ENCODE peak calls at places on chromosomes 16 and 17, in six cellular contexts. L is fibroblast of lung, E is NT2/D1, C is sigmoid colon, H is mesenchymal stem cell, W is cardiac muscle cell. V is an unnamed sample.
A peak's percentile ranks its signal among the peaks of the same experiment; 100 is the strongest.

GRCh38 chr17:33140413-33141099 is 148.9 kb downstream of the SPACA3 start:
- DNase-seq in L (peak; percentile 8), E (no peak), C (no peak), H (no peak), W (no peak), V (peak; percentile 17)

GRCh38 chr17:51860934-51861561 is 297.5 kb downstream of the CA10 start:
- DNase-seq in L (no peak), E (peak; percentile 44), C (no peak), H (no peak), W (peak; percentile 76), V (no peak)

GRCh38 chr16:30876867-30877266 is 17.0 kb downstream of the BCL7C start:
- DNase-seq in L (no peak), E (no peak), C (peak; percentile 35), H (peak; percentile 26), W (no peak), V (no peak)

GRCh38 chr17:50558091-50558490 is 2.4 kb upstream of the CACNA1G start:
- DNase-seq in L (no peak), E (no peak), C (no peak), H (no peak), W (no peak), V (no peak)

GRCh38 chr16:46789499-46790414 is 41.2 kb downstream of the C16orf87 start:
- DNase-seq in L (peak; percentile 64), E (no peak), C (peak; percentile 82), H (peak; percentile 62), W (peak; percentile 41), V (peak; percentile 91)

GRCh38 chr17:76179496-76180467 is 38.7 kb upstream of the FOXJ1 start:
- DNase-seq in L (no peak), E (no peak), C (no peak), H (peak; percentile 37), W (no peak), V (no peak)

GRCh38 chr16:89658221-89658879 is 714 bp downstream of the SPATA33 start:
- DNase-seq in L (no peak), E (no peak), C (no peak), H (peak; percentile 33), W (peak; percentile 48), V (no peak)

GRCh38 chr17:1323336-1323735 is 43.9 kb downstream of the TRARG1 start:
- DNase-seq in L (no peak), E (no peak), C (peak; percentile 34), H (no peak), W (peak; percentile 73), V (no peak)

GRCh38 chr17:71472809-71473789 is 647.7 kb upstream of the SOX9 start:
- DNase-seq in L (peak; percentile 58), E (peak; percentile 50), C (no peak), H (peak; percentile 58), W (peak; percentile 71), V (no peak)

GRCh38 chr17:63354251-63354650 is 91.9 kb downstream of the CYB561 start:
- DNase-seq in L (no peak), E (no peak), C (no peak), H (no peak), W (no peak), V (no peak)

GRCh38 chr16:68332411-68333121 is 21.7 kb downstream of the PRMT7 start:
- DNase-seq in L (peak; percentile 40), E (no peak), C (no peak), H (peak; percentile 80), W (peak; percentile 14), V (no peak)

GRCh38 chr17:79969906-79970305 is 65.8 kb downstream of the TBC1D16 start:
- DNase-seq in L (no peak), E (no peak), C (no peak), H (no peak), W (no peak), V (no peak)

GRCh38 chr17:73341350-73342056 is 29.7 kb upstream of the CDC42EP4 start:
- DNase-seq in L (no peak), E (no peak), C (no peak), H (no peak), W (no peak), V (no peak)

GRCh38 chr17:75511610-75512575 is 3.4 kb downstream of the CASKIN2 start:
- DNase-seq in L (no peak), E (no peak), C (no peak), H (peak; percentile 19), W (peak; percentile 92), V (peak; percentile 85)

GRCh38 chr16:70736454-70737376 is 50.9 kb upstream of the MTSS2 start:
- DNase-seq in L (no peak), E (no peak), C (no peak), H (no peak), W (no peak), V (no peak)

GRCh38 chr17:31573861-31574260 is 182.4 kb downstream of the RAB11FIP4 start:
- DNase-seq in L (no peak), E (no peak), C (no peak), H (no peak), W (no peak), V (no peak)

GRCh38 chr17:74042744-74043486 is 160.6 kb upstream of the RPL38 start:
- DNase-seq in L (peak; percentile 85), E (no peak), C (peak; percentile 70), H (peak; percentile 32), W (no peak), V (no peak)

GRCh38 chr17:45231481-45232116 is 9.9 kb downstream of the FMNL1 start:
- DNase-seq in L (no peak), E (no peak), C (peak; percentile 66), H (no peak), W (peak; percentile 23), V (no peak)

GRCh38 chr17:35847633-35848373 is 20.9 kb downstream of the HEATR9 start:
- DNase-seq in L (no peak), E (no peak), C (no peak), H (no peak), W (peak; percentile 2), V (no peak)

GRCh38 chr16:20878682-20879147 is 21.4 kb downstream of the DCUN1D3 start:
- DNase-seq in L (no peak), E (no peak), C (no peak), H (no peak), W (peak; percentile 71), V (no peak)

GRCh38 chr16:20884240-20884556 is 16.0 kb downstream of the DCUN1D3 start:
- DNase-seq in L (peak; percentile 85), E (no peak), C (no peak), H (peak; percentile 87), W (no peak), V (no peak)

GRCh38 chr16:20879175-20880053 is 20.7 kb downstream of the DCUN1D3 start:
- DNase-seq in L (peak; percentile 80), E (no peak), C (no peak), H (peak; percentile 71), W (no peak), V (no peak)

GRCh38 chr16:20883554-20884239 is 16.5 kb downstream of the DCUN1D3 start:
- DNase-seq in L (no peak), E (no peak), C (no peak), H (no peak), W (no peak), V (no peak)

GRCh38 chr16:20880867-20881866 is 19.0 kb downstream of the DCUN1D3 start:
- DNase-seq in L (no peak), E (no peak), C (no peak), H (no peak), W (no peak), V (no peak)
- H3K4me3 ChIP-seq in L (no peak overlapping the region), E (no peak overlapping the region), C (no peak overlapping the region), H (no peak overlapping the region), W (no peak overlapping the region), V (no peak overlapping the region)

GRCh38 chr16:50607051-50607431 is 58.8 kb downstream of the NKD1 start:
- DNase-seq in L (no peak), E (no peak), C (no peak), H (no peak), W (no peak), V (no peak)

GRCh38 chr16:50606431-50607050 is 58.3 kb downstream of the NKD1 start:
- DNase-seq in L (no peak), E (no peak), C (no peak), H (no peak), W (no peak), V (no peak)

GRCh38 chr16:50607447-50607846 is 59.3 kb downstream of the NKD1 start:
- DNase-seq in L (no peak), E (no peak), C (no peak), H (no peak), W (no peak), V (no peak)

GRCh38 chr16:50604610-50605009 is 56.4 kb downstream of the NKD1 start:
- DNase-seq in L (no peak), E (no peak), C (no peak), H (no peak), W (no peak), V (no peak)

DNA sequence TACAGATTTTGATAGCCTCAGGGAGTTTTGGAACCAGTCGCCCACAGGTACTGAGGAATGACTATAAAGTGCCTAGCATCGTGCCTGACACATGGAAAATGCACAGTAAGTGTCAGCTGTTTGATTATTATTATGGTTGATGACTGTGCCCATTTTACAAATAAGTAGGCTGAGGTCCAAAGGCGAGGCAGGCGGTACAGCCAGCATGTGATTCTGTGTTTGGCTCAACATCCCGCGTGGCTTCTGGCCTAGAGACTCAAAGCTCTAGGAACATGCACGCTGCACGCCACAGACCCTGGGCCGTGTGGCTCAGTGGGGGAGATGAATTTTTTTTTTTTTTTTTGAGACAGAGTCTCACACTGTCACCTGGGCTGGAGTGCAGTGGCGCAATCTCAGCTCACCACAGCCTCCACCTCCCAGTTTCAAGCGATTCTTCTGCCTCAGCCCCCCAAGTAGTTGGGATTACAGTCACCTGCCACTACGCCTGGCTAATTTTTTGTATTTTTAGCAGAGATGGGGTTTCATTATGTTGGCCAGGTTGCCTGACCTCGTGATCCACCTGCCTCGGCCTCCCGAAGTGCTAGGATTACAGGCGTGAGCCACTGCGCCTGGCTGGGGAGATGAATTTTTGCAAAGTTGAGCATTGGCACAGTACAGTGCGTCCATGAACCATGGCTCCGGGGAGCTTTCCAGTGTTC is 57.7 kb downstream of the NKD1 start:
- DNase-seq in L (no peak), E (no peak), C (no peak), H (no peak), W (no peak), V (no peak)
- H3K4me1 ChIP-seq in L (peaks cover 6% of the 10 kb centered on the region), E (peaks cover 24% of the 10 kb centered on the region), C (no peaks in the 10 kb centered on the region), H (peaks cover 4% of the 10 kb centered on the region), W (peaks cover 23% of the 10 kb centered on the region), V (peaks cover 27% of the 10 kb centered on the region)

DNA sequence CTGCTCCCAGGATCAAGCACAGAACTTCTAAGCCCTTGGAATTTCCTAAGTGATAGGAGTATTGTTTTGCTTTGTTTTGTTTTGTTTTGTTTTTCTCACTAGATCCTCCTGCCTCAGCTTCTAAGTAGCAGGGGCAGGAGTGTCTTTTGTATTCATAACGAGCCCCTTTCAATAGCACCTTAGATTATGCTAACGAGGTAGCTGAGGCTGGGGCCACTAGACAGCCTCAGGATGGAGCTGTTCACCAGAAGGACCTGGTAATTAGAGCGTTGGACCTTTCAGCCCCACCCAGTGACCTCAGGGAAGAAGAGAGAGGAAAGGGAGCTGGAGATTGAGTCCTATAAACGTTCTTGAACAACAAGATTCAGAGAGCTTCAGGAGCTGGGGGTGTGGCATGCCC is 43.6 kb downstream of the IKZF3 start:
- DNase-seq in L (no peak), E (no peak), C (no peak), H (no peak), W (no peak), V (no peak)
- H3K4me3 ChIP-seq in L (no peak overlapping the region), E (no peak overlapping the region), C (no peak overlapping the region), H (no peak overlapping the region), W (no peak overlapping the region), V (no peak overlapping the region)

DNA sequence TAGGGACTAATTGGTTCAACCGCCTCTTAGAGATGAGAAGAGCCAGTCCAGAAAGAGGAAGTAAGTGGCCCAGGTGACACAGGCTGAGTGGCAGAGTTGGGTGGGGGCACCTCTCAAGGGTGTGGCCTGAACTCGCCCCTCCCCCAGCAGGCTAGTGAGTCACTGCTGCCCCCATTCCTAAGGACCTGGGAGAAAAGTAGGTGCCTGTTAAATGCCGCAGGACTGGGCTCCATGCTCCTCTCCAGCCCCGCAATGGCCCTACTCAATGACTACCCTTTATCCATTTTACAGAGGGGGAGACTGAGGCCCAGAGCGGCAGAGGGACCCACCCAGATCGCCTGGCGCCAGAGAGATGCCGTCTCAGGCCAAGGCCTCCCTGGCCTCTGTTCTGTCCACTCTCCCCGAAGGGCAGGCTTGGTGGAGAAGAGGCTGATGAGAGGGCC is 8.1 kb downstream of the TMEM235 start:
- DNase-seq in L (no peak), E (no peak), C (no peak), H (no peak), W (no peak), V (no peak)
- H3K4me1 ChIP-seq in L (no peaks in the 10 kb centered on the region), E (peaks cover 15% of the 10 kb centered on the region), C (no peaks in the 10 kb centered on the region), H (peaks cover 23% of the 10 kb centered on the region), W (no peaks in the 10 kb centered on the region), V (no peaks in the 10 kb centered on the region)